ENCODE peak calls at places on chromosomes 12 and 14, in eight cellular contexts. One of them, this sample, is unnamed.

GRCh38 chr12:30850684-30851083 is 75.9 kb upstream of the TSPAN11 start:
- DNase-seq in prostate gland: no peak
- DNase-seq in adrenal gland: no peak
- DNase-seq in PC-9: no peak
- DNase-seq in progenitor cell of endocrine pancreas: no peak
- DNase-seq in NB4: no peak
- DNase-seq in fibroblast of lung: no peak
- DNase-seq in nephron progenitor cell: no peak
- DNase-seq in this sample: no peak

GRCh38 chr14:23054000-23054811 is 3.1 kb downstream of the CDH24 start:
- DNase-seq in prostate gland: no peak
- DNase-seq in adrenal gland: no peak
- DNase-seq in PC-9: no peak
- DNase-seq in progenitor cell of endocrine pancreas: no peak
- DNase-seq in NB4: peak
- DNase-seq in fibroblast of lung: no peak
- DNase-seq in nephron progenitor cell: peak
- DNase-seq in this sample: no peak

GRCh38 chr14:76876076-76876475 is 49.9 kb downstream of the LRRC74A start:
- DNase-seq in prostate gland: peak
- DNase-seq in adrenal gland: peak
- DNase-seq in PC-9: peak
- DNase-seq in progenitor cell of endocrine pancreas: peak
- DNase-seq in NB4: peak
- DNase-seq in fibroblast of lung: peak
- DNase-seq in nephron progenitor cell: peak
- DNase-seq in this sample: peak

GRCh38 chr14:92729632-92730358 is 18.6 kb downstream of the LGMN start:
- DNase-seq in prostate gland: no peak
- DNase-seq in adrenal gland: no peak
- DNase-seq in PC-9: no peak
- DNase-seq in progenitor cell of endocrine pancreas: no peak
- DNase-seq in NB4: peak
- DNase-seq in fibroblast of lung: peak
- DNase-seq in nephron progenitor cell: no peak
- DNase-seq in this sample: peak

GRCh38 chr14:38808734-38809455 is 294.1 kb downstream of the SEC23A start:
- DNase-seq in prostate gland: no peak
- DNase-seq in adrenal gland: no peak
- DNase-seq in PC-9: peak
- DNase-seq in progenitor cell of endocrine pancreas: no peak
- DNase-seq in NB4: peak
- DNase-seq in fibroblast of lung: no peak
- DNase-seq in nephron progenitor cell: no peak
- DNase-seq in this sample: no peak

GRCh38 chr12:132807295-132808222 is 21.1 kb downstream of the GOLGA3 start:
- DNase-seq in prostate gland: no peak
- DNase-seq in adrenal gland: no peak
- DNase-seq in PC-9: no peak
- DNase-seq in progenitor cell of endocrine pancreas: no peak
- DNase-seq in NB4: no peak
- DNase-seq in fibroblast of lung: no peak
- DNase-seq in nephron progenitor cell: no peak
- DNase-seq in this sample: no peak

GRCh38 chr14:47191693-47192092 is 483.7 kb downstream of the MDGA2 start:
- DNase-seq in prostate gland: no peak
- DNase-seq in adrenal gland: no peak
- DNase-seq in PC-9: no peak
- DNase-seq in progenitor cell of endocrine pancreas: no peak
- DNase-seq in NB4: no peak
- DNase-seq in fibroblast of lung: peak
- DNase-seq in nephron progenitor cell: no peak
- DNase-seq in this sample: no peak

GRCh38 chr14:104754213-104754851 is 1.4 kb downstream of the SIVA1 start:
- DNase-seq in prostate gland: no peak
- DNase-seq in adrenal gland: no peak
- DNase-seq in PC-9: no peak
- DNase-seq in progenitor cell of endocrine pancreas: no peak
- DNase-seq in NB4: no peak
- DNase-seq in fibroblast of lung: no peak
- DNase-seq in nephron progenitor cell: no peak
- DNase-seq in this sample: no peak

GRCh38 chr12:75944097-75944904 is 87.3 kb downstream of the PHLDA1 start:
- DNase-seq in prostate gland: no peak
- DNase-seq in adrenal gland: no peak
- DNase-seq in PC-9: peak
- DNase-seq in progenitor cell of endocrine pancreas: no peak
- DNase-seq in NB4: peak
- DNase-seq in fibroblast of lung: peak
- DNase-seq in nephron progenitor cell: no peak
- DNase-seq in this sample: peak

GRCh38 chr12:59927041-59927440 is 331.2 kb downstream of the SLC16A7 start:
- DNase-seq in prostate gland: no peak
- DNase-seq in adrenal gland: no peak
- DNase-seq in PC-9: no peak
- DNase-seq in progenitor cell of endocrine pancreas: no peak
- DNase-seq in NB4: no peak
- DNase-seq in fibroblast of lung: peak
- DNase-seq in nephron progenitor cell: no peak
- DNase-seq in this sample: no peak

GRCh38 chr14:102517412-102518062 is 8.0 kb upstream of the ANKRD9 start:
- DNase-seq in prostate gland: no peak
- DNase-seq in adrenal gland: peak
- DNase-seq in PC-9: no peak
- DNase-seq in progenitor cell of endocrine pancreas: no peak
- DNase-seq in NB4: no peak
- DNase-seq in fibroblast of lung: no peak
- DNase-seq in nephron progenitor cell: no peak
- DNase-seq in this sample: no peak

GRCh38 chr14:102437997-102438922 is 71.3 kb downstream of the ANKRD9 start:
- DNase-seq in prostate gland: peak
- DNase-seq in adrenal gland: peak
- DNase-seq in PC-9: peak
- DNase-seq in progenitor cell of endocrine pancreas: peak
- DNase-seq in NB4: peak
- DNase-seq in fibroblast of lung: peak
- DNase-seq in nephron progenitor cell: peak
- DNase-seq in this sample: peak

GRCh38 chr14:56730468-56731145 is 79.7 kb downstream of the OTX2 start:
- DNase-seq in prostate gland: no peak
- DNase-seq in adrenal gland: no peak
- DNase-seq in PC-9: no peak
- DNase-seq in progenitor cell of endocrine pancreas: no peak
- DNase-seq in NB4: no peak
- DNase-seq in fibroblast of lung: no peak
- DNase-seq in nephron progenitor cell: peak
- DNase-seq in this sample: no peak

GRCh38 chr14:28635387-28635786 is 131.2 kb upstream of the FOXG1 start:
- DNase-seq in prostate gland: no peak
- DNase-seq in adrenal gland: no peak
- DNase-seq in PC-9: no peak
- DNase-seq in progenitor cell of endocrine pancreas: no peak
- DNase-seq in NB4: peak
- DNase-seq in fibroblast of lung: peak
- DNase-seq in nephron progenitor cell: peak
- DNase-seq in this sample: no peak

GRCh38 chr12:129067482-129067881 is 214.2 kb downstream of the GLT1D1 start:
- DNase-seq in prostate gland: no peak
- DNase-seq in adrenal gland: no peak
- DNase-seq in PC-9: no peak
- DNase-seq in progenitor cell of endocrine pancreas: no peak
- DNase-seq in NB4: peak
- DNase-seq in fibroblast of lung: peak
- DNase-seq in nephron progenitor cell: peak
- DNase-seq in this sample: no peak

GRCh38 chr14:95069547-95069946 is 87.8 kb downstream of the DICER1 start:
- DNase-seq in prostate gland: no peak
- DNase-seq in adrenal gland: no peak
- DNase-seq in PC-9: no peak
- DNase-seq in progenitor cell of endocrine pancreas: no peak
- DNase-seq in NB4: no peak
- DNase-seq in fibroblast of lung: no peak
- DNase-seq in nephron progenitor cell: no peak
- DNase-seq in this sample: no peak

GRCh38 chr14:105086833-105087307 is 21.6 kb upstream of the GPR132 start:
- DNase-seq in prostate gland: peak
- DNase-seq in adrenal gland: peak
- DNase-seq in PC-9: peak
- DNase-seq in progenitor cell of endocrine pancreas: peak
- DNase-seq in NB4: peak
- DNase-seq in fibroblast of lung: peak
- DNase-seq in nephron progenitor cell: peak
- DNase-seq in this sample: peak

GRCh38 chr14:21093769-21094681 is 4.4 kb downstream of the ZNF219 start:
- DNase-seq in prostate gland: no peak
- DNase-seq in adrenal gland: no peak
- DNase-seq in PC-9: no peak
- DNase-seq in progenitor cell of endocrine pancreas: no peak
- DNase-seq in NB4: no peak
- DNase-seq in fibroblast of lung: peak
- DNase-seq in nephron progenitor cell: peak
- DNase-seq in this sample: no peak
- TF ChIP-seq CTCF in prostate gland: no peak
- TF ChIP-seq CTCF in adrenal gland: no peak
- TF ChIP-seq CTCF in PC-9: no peak
- TF ChIP-seq CTCF in progenitor cell of endocrine pancreas: peak
- TF ChIP-seq CTCF in NB4: no peak
- TF ChIP-seq CTCF in fibroblast of lung: peak
- TF ChIP-seq CTCF in nephron progenitor cell: peak
- TF ChIP-seq CTCF in this sample: peak

DNA sequence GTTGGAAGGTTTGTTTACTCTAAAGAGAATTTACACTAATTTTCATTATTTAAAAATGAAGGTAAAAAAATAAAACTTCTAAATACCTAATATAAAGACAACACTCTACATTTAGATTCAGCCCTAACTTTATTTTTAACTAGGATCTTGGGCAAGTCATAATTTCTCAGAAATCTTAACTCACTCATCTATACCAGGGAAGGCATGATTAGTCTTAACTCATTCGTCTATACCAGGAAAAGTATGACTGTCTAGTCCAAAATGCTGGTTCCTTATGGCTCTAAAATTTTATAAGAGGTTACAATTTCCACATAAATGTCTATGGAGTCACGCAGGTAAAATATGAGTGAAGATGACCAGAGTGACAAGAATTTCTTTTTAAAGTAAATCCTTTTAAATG is 52.7 kb upstream of the POC1B start:
- DNase-seq in prostate gland: no peak
- DNase-seq in adrenal gland: no peak
- DNase-seq in PC-9: no peak
- DNase-seq in progenitor cell of endocrine pancreas: no peak
- DNase-seq in NB4: no peak
- DNase-seq in fibroblast of lung: no peak
- DNase-seq in nephron progenitor cell: no peak
- DNase-seq in this sample: no peak
- TF ChIP-seq CTCF in prostate gland: no peak
- TF ChIP-seq CTCF in adrenal gland: no peak
- TF ChIP-seq CTCF in PC-9: no peak
- TF ChIP-seq CTCF in progenitor cell of endocrine pancreas: no peak
- TF ChIP-seq CTCF in NB4: no peak
- TF ChIP-seq CTCF in fibroblast of lung: no peak
- TF ChIP-seq CTCF in nephron progenitor cell: no peak
- TF ChIP-seq CTCF in this sample: no peak

DNA sequence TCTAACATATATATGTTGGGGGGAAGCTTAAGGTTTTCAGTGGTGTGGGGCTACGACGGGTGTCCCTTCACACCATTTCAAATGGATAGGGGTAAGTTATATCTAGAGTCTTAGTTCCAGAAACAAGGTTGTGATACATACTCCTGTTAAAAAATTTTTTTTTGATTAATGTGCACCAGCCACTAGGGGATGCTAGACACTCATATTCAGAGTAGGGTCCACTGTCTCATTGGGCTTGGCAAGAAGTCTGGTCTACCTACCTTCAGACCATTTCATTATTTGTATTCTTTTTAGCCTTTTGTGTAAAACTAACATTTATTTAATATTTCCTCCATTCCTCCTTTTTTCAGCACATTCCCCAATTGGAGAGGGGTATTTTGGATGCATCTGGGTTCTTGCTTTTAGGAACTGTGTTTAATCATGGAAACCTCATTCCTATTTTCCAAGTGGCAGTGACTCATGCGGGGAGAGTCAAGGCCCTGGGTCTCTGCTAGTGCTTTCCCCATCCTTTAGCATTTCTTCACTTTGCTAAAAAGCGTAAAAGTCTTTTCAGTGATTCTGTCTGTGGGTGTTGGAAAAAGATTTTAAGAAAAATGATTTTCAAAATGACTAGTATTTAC is 33.4 kb downstream of the ANO4 start:
- DNase-seq in prostate gland: peak
- DNase-seq in adrenal gland: peak
- DNase-seq in PC-9: no peak
- DNase-seq in progenitor cell of endocrine pancreas: no peak
- DNase-seq in NB4: peak
- DNase-seq in fibroblast of lung: peak
- DNase-seq in nephron progenitor cell: peak
- DNase-seq in this sample: no peak
- TF ChIP-seq CTCF in prostate gland: peak
- TF ChIP-seq CTCF in adrenal gland: peak
- TF ChIP-seq CTCF in PC-9: peak
- TF ChIP-seq CTCF in progenitor cell of endocrine pancreas: peak
- TF ChIP-seq CTCF in NB4: peak
- TF ChIP-seq CTCF in fibroblast of lung: peak
- TF ChIP-seq CTCF in nephron progenitor cell: peak
- TF ChIP-seq CTCF in this sample: peak

GRCh38 chr12:2967651-2968050 is 8.5 kb downstream of the TEAD4 start:
- DNase-seq in prostate gland: no peak
- DNase-seq in adrenal gland: no peak
- DNase-seq in PC-9: no peak
- DNase-seq in progenitor cell of endocrine pancreas: no peak
- DNase-seq in NB4: no peak
- DNase-seq in fibroblast of lung: no peak
- DNase-seq in nephron progenitor cell: no peak
- DNase-seq in this sample: no peak
- TF ChIP-seq CTCF in prostate gland: no peak
- TF ChIP-seq CTCF in adrenal gland: no peak
- TF ChIP-seq CTCF in PC-9: no peak
- TF ChIP-seq CTCF in progenitor cell of endocrine pancreas: no peak
- TF ChIP-seq CTCF in NB4: no peak
- TF ChIP-seq CTCF in fibroblast of lung: no peak
- TF ChIP-seq CTCF in nephron progenitor cell: no peak
- TF ChIP-seq CTCF in this sample: no peak

GRCh38 chr14:35258420-35258819 is 33.8 kb upstream of the PSMA6 start:
- DNase-seq in prostate gland: no peak
- DNase-seq in adrenal gland: no peak
- DNase-seq in PC-9: no peak
- DNase-seq in progenitor cell of endocrine pancreas: no peak
- DNase-seq in NB4: no peak
- DNase-seq in fibroblast of lung: no peak
- DNase-seq in nephron progenitor cell: no peak
- DNase-seq in this sample: no peak

GRCh38 chr14:35257809-35258208 is 34.4 kb upstream of the PSMA6 start:
- DNase-seq in prostate gland: no peak
- DNase-seq in adrenal gland: no peak
- DNase-seq in PC-9: no peak
- DNase-seq in progenitor cell of endocrine pancreas: no peak
- DNase-seq in NB4: no peak
- DNase-seq in fibroblast of lung: peak
- DNase-seq in nephron progenitor cell: no peak
- DNase-seq in this sample: no peak

GRCh38 chr14:35261774-35262173 is 30.4 kb upstream of the PSMA6 start:
- DNase-seq in prostate gland: no peak
- DNase-seq in adrenal gland: no peak
- DNase-seq in PC-9: no peak
- DNase-seq in progenitor cell of endocrine pancreas: no peak
- DNase-seq in NB4: peak
- DNase-seq in fibroblast of lung: no peak
- DNase-seq in nephron progenitor cell: no peak
- DNase-seq in this sample: no peak
- TF ChIP-seq CTCF in prostate gland: peak
- TF ChIP-seq CTCF in adrenal gland: peak
- TF ChIP-seq CTCF in PC-9: no peak
- TF ChIP-seq CTCF in progenitor cell of endocrine pancreas: no peak
- TF ChIP-seq CTCF in NB4: no peak
- TF ChIP-seq CTCF in fibroblast of lung: peak
- TF ChIP-seq CTCF in nephron progenitor cell: no peak
- TF ChIP-seq CTCF in this sample: no peak

This sample was measured in AG09319.